ENCODE peak calls at places on chromosomes 2 and 18, in five cellular contexts. D is tibial nerve, E is prostate gland, Z is A549, J is stomach. H is an unnamed sample.

GRCh38 chr2:202165945-202166344 is 72.5 kb downstream of the SUMO1 start:
- DNase-seq in Z (no peak), D (no peak), E (no peak), J (no peak), H (no peak)

GRCh38 chr2:138503087-138503442 is 1.5 kb downstream of the SPOPL start:
- DNase-seq in Z (no peak), J (no peak), E (no peak), D (no peak), H (no peak)

GRCh38 chr18:24220318-24220688 is 81.4 kb downstream of the CABYR start:
- DNase-seq in D (no peak), Z (no peak), E (no peak), J (no peak), H (no peak)

GRCh38 chr2:138502253-138503086 is 900 bp downstream of the SPOPL start:
- DNase-seq in D (peak; percentile 6), J (peak; percentile 27), E (peak; percentile 32), Z (no peak), H (no peak)

GRCh38 chr2:217451634-217452033 is 551.2 kb downstream of the TNS1 start:
- DNase-seq in J (no peak), E (no peak), Z (peak; percentile 34), D (no peak), H (no peak)

GRCh38 chr2:104078431-104079157 is 775.3 kb upstream of the POU3F3 start:
- DNase-seq in D (no peak), J (no peak), Z (peak; percentile 2), E (no peak), H (no peak)

GRCh38 chr2:23420840-23421476 is 36.0 kb downstream of the KLHL29 start:
- DNase-seq in Z (no peak), J (no peak), D (no peak), E (no peak), H (no peak)

GRCh38 chr2:24926602-24927252 is 6.7 kb upstream of the ADCY3 start:
- DNase-seq in D (peak; percentile 78), E (no peak), J (peak; percentile 38), Z (no peak), H (no peak)

DNA sequence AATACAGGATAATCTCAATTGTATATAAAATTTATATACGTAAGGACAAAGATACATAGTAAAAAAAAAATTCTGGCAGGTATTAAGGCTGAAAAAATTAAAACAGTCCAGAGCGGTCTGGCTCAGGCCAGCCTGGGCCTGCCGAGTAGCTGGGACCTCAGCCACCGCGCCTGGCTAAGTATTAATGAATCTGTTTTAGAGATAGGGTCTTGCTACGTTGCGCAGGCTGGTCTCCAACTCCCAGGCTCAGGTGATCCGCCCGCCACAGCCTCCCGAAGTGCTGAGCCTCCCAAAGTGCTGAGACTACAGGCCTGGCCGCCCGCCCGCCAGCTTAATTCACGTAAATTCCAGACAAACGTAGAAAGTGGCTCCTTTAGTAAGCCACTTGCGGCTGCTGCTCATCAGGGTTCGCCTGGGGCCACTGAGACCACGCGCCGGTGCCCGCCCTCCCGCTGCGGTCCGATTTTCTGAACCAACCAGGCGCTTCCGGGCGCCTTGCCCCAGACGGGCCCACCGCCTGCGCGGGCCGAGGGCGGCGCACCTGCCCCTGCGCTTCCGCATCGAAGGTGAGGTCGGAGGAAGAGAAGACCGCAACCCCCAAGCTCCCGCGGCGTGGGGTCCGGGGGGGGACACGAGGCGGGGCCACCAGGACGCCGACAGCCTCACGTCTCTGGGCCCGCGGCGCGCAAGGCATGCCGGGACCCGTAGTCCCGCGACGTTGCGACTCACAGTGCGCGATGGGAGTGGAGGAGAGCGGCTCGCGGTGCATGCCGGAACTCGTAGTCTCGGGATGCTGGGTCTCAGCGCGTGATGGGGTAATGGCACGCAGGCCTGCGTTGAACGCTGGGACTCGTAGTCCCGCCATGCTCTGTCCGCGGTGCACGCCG is 695 bp upstream of the CTDP1 start:
- DNase-seq in E (peak; percentile 99), J (peak; percentile 99), D (peak; percentile 96), Z (peak; percentile 98), H (peak; percentile 64)
- TF ChIP-seq POLR2A in E (peak; percentile 85), J (no peak), D (peak; percentile 71), Z (peak; percentile 43), H (peak; percentile 43)

GRCh38 chr2:62224976-62225375 is 29.1 kb downstream of the B3GNT2 start:
- DNase-seq in Z (no peak), D (no peak), E (no peak), J (no peak), H (no peak)
- TF ChIP-seq POLR2A in Z (no peak), D (no peak), E (no peak), J (no peak), H (no peak)

GRCh38 chr18:10525563-10526210 is at the start of gene NAPG:
- DNase-seq in J (peak; percentile 92), Z (peak; percentile 91), D (peak; percentile 70), E (peak; percentile 78), H (peak; percentile 93)
- TF ChIP-seq POLR2A in J (no peak), Z (peak; percentile 50), D (peak; percentile 40), E (peak; percentile 38), H (peak; percentile 63)

DNA sequence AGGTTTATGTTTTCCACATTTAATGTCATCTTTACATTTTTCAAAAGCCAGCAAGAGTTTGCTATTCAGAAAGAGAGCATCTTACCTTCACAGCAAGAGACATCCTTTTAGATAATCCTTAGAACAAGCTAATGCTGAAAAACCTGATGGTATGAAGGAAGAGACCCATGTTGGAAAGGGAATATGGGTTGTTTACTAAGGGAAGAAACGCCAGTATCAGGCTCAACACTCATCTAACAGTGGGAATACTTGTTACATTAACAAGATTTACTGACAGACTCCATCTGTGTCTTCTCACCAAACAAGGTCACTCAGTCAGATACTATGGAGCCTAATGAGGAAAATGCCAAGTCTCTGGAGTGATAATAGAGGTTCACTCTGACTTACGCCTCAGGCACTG is 1474.1 kb upstream of the SLC39A10 start:
- DNase-seq in J (no peak), E (no peak), D (no peak), Z (no peak), H (no peak)
- TF ChIP-seq POLR2A in J (no peak), E (no peak), D (no peak), Z (no peak), H (no peak)

DNA sequence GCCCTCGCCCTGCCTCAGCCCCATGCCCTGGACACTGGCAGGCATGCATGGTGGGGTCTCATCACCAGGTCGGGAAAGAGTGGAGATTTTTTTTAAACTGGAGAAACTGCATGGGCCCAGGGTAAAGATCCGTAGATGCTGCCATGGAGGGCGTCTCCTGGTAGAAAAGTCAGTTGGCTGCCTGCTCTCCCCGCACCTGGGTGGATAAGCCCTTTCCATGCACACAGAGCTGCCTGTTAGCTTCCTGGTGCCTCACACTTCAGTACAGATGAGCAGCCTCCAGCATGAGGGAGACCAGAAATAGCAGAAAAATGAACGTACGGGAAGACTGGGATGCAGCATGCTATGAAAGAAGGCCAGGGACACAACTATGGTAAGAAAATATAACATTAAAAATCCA is 92.0 kb downstream of the ASAP2 start:
- DNase-seq in E (no peak), J (no peak), Z (no peak), D (no peak), H (no peak)
- TF ChIP-seq POLR2A in E (no peak), J (no peak), Z (no peak), D (no peak), H (no peak)

DNA sequence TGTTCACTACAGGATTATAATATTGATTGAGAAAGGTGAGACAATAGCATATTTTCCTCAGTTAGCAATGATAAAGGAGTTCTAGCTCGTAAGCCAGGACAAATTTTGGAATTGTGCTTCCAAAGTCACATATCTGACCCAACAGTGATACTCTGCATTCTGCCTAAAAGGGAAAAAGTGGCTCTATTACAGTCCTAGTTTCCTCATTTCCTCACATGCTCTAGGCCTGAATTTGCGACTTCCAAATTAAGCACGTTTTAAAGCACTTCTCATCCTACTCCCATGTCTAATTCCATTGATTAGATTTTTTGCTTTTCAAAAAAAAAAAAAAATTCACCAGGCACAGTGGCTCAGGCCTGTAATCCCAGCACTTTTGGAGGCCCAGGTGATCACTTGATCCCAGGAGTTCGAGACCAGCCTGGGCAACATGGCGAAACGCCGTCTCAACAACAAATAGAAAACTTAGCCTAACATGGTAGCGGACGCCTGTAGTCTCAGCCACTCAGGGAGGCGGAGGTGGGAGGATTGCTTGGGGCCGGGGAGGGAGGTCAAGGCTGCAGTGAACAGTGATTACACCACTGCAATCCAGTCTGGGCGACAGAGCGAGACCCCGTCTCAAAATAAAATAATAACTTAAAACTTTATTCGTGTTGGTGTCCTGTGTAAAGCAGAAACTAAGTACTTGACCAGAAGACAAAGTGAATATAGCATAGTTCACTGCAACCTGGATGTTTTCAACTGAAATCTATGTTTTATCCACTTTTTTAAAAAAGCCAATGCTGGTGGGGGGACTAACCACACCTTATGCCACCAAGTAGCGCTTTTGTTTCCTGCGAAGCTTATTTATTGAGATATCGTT is 1.5 kb downstream of the ESCO1 start:
- DNase-seq in D (no peak), E (no peak), Z (peak; percentile 56), J (no peak), H (no peak)
- TF ChIP-seq POLR2A in D (no peak), E (no peak), Z (no peak), J (no peak), H (no peak)

GRCh38 chr2:210562136-210563080 is 6.0 kb downstream of the CPS1 start:
- DNase-seq in D (no peak), J (no peak), E (no peak), Z (no peak), H (no peak)

GRCh38 chr2:210558708-210559107 is 2.3 kb downstream of the CPS1 start:
- DNase-seq in D (no peak), J (no peak), Z (peak; percentile 13), E (no peak), H (no peak)

GRCh38 chr2:210557721-210558120 is 1.3 kb downstream of the CPS1 start:
- DNase-seq in D (no peak), J (no peak), E (no peak), Z (no peak), H (no peak)

GRCh38 chr2:210559167-210559566 is 2.8 kb downstream of the CPS1 start:
- DNase-seq in E (no peak), Z (peak; percentile 41), D (no peak), J (no peak), H (no peak)

GRCh38 chr2:210561482-210561881 is 5.1 kb downstream of the CPS1 start:
- DNase-seq in D (no peak), E (no peak), Z (no peak), J (no peak), H (no peak)
- TF ChIP-seq POLR2A in D (no peak), E (no peak), Z (no peak), J (no peak), H (no peak)

DNA sequence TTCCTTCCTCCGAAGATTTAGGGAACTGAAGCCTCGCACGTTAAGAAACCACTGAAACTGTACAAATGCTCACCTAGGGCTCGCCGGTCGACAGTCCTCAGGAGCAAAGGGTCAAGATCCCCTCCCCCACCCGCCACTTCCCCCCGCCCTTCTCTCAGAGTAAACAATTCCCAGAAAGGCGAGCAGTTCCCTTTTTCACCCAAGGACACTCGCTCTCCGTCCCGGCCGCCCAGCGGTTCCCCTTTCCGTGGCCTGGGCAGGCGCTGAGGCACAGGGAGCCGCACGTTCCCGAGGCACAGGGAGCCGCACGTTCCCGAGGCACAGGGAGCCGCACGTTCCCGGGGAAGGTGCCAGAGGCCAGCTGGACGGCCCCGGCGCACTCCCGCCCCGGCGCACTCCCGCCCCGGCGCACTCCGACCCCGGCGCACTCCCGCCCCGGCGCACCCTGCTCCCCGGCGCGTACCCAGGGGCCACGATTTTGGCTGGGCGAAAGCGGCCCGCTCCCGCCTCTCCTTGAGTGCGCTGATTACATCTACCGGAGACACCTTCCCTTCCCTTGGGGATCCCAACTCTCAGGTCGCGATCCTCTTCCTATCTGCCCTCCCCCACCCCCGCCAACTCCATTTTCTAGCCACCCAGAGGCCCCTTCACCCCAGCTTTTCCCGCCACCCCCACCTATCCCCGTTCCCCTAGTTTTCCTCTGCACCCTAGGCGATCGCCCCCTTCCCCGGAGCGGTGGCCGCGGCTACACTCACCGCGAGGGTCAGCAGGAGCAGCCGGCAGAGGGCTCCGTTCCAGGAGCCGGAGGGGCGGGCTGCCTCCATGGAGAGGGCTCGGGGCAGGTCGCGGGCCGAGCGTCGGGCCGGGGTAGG is 837 bp downstream of the DSC2 start:
- DNase-seq in Z (peak; percentile 13), D (peak; percentile 51), J (peak; percentile 75), E (peak; percentile 53), H (no peak)
- TF ChIP-seq POLR2A in Z (no peak), D (peak; percentile 11), J (no peak), E (peak; percentile 44), H (no peak)